ENCODE peak calls at places on chromosomes 16 and 17, in nine cellular contexts. H is A549, C is tibial nerve, N is heart left ventricle, A is BE2C, G is mucosa of descending colon, X is breast epithelium, V is prostate gland, L is fibroblast of lung. F is an unnamed sample.

GRCh38 chr16:81758376-81758775 is 20.7 kb upstream of the PLCG2 start:
- DNase-seq in N (no peak), C (no peak), V (no peak), H (peak; percentile 85), A (no peak), X (no peak), L (peak; percentile 27), G (no peak), F (no peak)

GRCh38 chr17:8125947-8126305 is 2.0 kb upstream of the HES7 start:
- DNase-seq in C (no peak), X (no peak), A (peak; percentile 32), V (peak; percentile 17), H (peak; percentile 75), L (no peak), G (peak; percentile 68), N (no peak), F (no peak)

GRCh38 chr16:74867281-74867849 is 92.7 kb upstream of the FA2H start:
- DNase-seq in H (no peak), X (no peak), L (no peak), N (no peak), C (no peak), A (peak; percentile 72), V (no peak), G (no peak), F (no peak)

GRCh38 chr16:17529982-17530760 is 59.4 kb upstream of the XYLT1 start:
- DNase-seq in A (no peak), C (no peak), L (no peak), N (no peak), V (no peak), X (no peak), H (no peak), G (no peak), F (no peak)

GRCh38 chr16:10245002-10245401 is 62.8 kb upstream of the GRIN2A start:
- DNase-seq in V (no peak), C (no peak), L (no peak), N (no peak), A (no peak), G (no peak), H (no peak), X (no peak), F (no peak)

GRCh38 chr17:19546289-19547065 is 12.8 kb downstream of the SLC47A1 start:
- DNase-seq in X (no peak), G (no peak), L (no peak), A (no peak), C (no peak), V (no peak), N (no peak), H (no peak), F (peak; percentile 56)

GRCh38 chr17:47879028-47879585 is 16.9 kb upstream of the SP2 start:
- DNase-seq in N (peak; percentile 3), A (no peak), G (no peak), L (peak; percentile 87), V (no peak), X (no peak), H (no peak), C (no peak), F (no peak)

GRCh38 chr16:81266680-81267095 is 28.2 kb downstream of the BCO1 start:
- DNase-seq in H (no peak), C (no peak), L (peak; percentile 36), N (no peak), A (peak; percentile 24), V (no peak), G (peak; percentile 81), X (no peak), F (no peak)

GRCh38 chr16:28574925-28575324 is 21.2 kb downstream of the SGF29 start:
- DNase-seq in X (no peak), V (no peak), N (no peak), A (no peak), G (no peak), C (no peak), H (no peak), L (no peak), F (no peak)

GRCh38 chr17:5608696-5609095 is 24.4 kb upstream of the NLRP1 start:
- DNase-seq in X (no peak), A (no peak), V (no peak), N (no peak), H (no peak), C (no peak), L (peak; percentile 52), G (no peak), F (no peak)

GRCh38 chr17:69581061-69581955 is 166.8 kb downstream of the MAP2K6 start:
- DNase-seq in N (no peak), A (no peak), G (no peak), L (peak; percentile 46), C (no peak), H (no peak), V (no peak), X (no peak), F (no peak)

GRCh38 chr17:333626-334396 is 18.8 kb downstream of the RPH3AL start:
- DNase-seq in A (no peak), X (no peak), L (peak; percentile 54), N (peak; percentile 88), V (no peak), H (no peak), G (peak; percentile 65), C (peak; percentile 63), F (peak; percentile 86)

GRCh38 chr16:12518238-12519004 is 285.3 kb downstream of the CPPED1 start:
- DNase-seq in N (no peak), G (no peak), A (no peak), L (no peak), C (no peak), H (no peak), V (no peak), X (no peak), F (no peak)

GRCh38 chr17:4850236-4850635 is 17.1 kb downstream of the MINK1 start:
- DNase-seq in H (no peak), N (no peak), L (no peak), C (no peak), V (no peak), A (no peak), X (no peak), G (no peak), F (no peak)

GRCh38 chr17:6163632-6164319 is 93.6 kb downstream of the WSCD1 start:
- DNase-seq in L (peak; percentile 35), H (no peak), N (no peak), C (no peak), A (no peak), X (no peak), V (no peak), G (no peak), F (no peak)

GRCh38 chr17:60720763-60721531 is 43.3 kb downstream of the BCAS3 start:
- DNase-seq in H (peak; percentile 74), A (peak; percentile 48), C (no peak), X (no peak), N (no peak), L (peak; percentile 63), G (no peak), V (peak; percentile 53), F (no peak)

GRCh38 chr16:84271037-84271436 is 23.6 kb upstream of the WFDC1 start:
- DNase-seq in V (no peak), A (no peak), C (no peak), X (no peak), N (no peak), L (no peak), H (no peak), G (no peak), F (no peak)
- H3K4me3 ChIP-seq in V (no peak overlapping the region), A (no peak overlapping the region), C (no peak overlapping the region), X (no peak overlapping the region), N (no peak overlapping the region), L (no peak overlapping the region), H (no peak overlapping the region), G (no peak overlapping the region), F (no peak overlapping the region)

GRCh38 chr16:35221482-35222185 is 1762.2 kb downstream of the TP53TG3F start:
- DNase-seq in C (no peak), N (no peak), H (no peak), X (no peak), V (no peak), A (no peak), L (no peak), G (no peak), F (no peak)
- H3K9me3 ChIP-seq in C (peaks cover 3% of the 10 kb centered on the region), N (no peaks in the 10 kb centered on the region), H (no peaks in the 10 kb centered on the region), X (peaks cover 12% of the 10 kb centered on the region), V (no peaks in the 10 kb centered on the region), A (no peaks in the 10 kb centered on the region), L (no peaks in the 10 kb centered on the region), G (peaks cover 48% of the 10 kb centered on the region), F (peaks cover 29% of the 10 kb centered on the region)

GRCh38 chr17:50911450-50911849 is 45.3 kb upstream of the TOB1 start:
- DNase-seq in G (no peak), C (no peak), N (no peak), H (no peak), V (no peak), X (no peak), A (no peak), L (no peak), F (no peak)

GRCh38 chr17:50913120-50913519 is 47.0 kb upstream of the TOB1 start:
- DNase-seq in C (no peak), H (no peak), L (no peak), G (no peak), V (no peak), N (no peak), X (no peak), A (no peak), F (no peak)

GRCh38 chr17:50914510-50914849 is 48.3 kb upstream of the TOB1 start:
- DNase-seq in V (no peak), A (no peak), N (no peak), X (no peak), C (no peak), G (no peak), H (no peak), L (no peak), F (no peak)

GRCh38 chr17:50909765-50910661 is 43.9 kb upstream of the TOB1 start:
- DNase-seq in N (no peak), A (no peak), V (no peak), L (no peak), C (no peak), H (no peak), G (peak; percentile 67), X (peak; percentile 50), F (no peak)

GRCh38 chr17:50911890-50912289 is 45.7 kb upstream of the TOB1 start:
- DNase-seq in V (no peak), L (no peak), X (no peak), C (no peak), N (no peak), H (no peak), G (no peak), A (no peak), F (no peak)
- TF ChIP-seq CTCF in V (no peak), L (no peak), X (no peak), C (no peak), N (no peak), H (no peak), G (no peak), A (peak; percentile 25), F (no peak)

DNA sequence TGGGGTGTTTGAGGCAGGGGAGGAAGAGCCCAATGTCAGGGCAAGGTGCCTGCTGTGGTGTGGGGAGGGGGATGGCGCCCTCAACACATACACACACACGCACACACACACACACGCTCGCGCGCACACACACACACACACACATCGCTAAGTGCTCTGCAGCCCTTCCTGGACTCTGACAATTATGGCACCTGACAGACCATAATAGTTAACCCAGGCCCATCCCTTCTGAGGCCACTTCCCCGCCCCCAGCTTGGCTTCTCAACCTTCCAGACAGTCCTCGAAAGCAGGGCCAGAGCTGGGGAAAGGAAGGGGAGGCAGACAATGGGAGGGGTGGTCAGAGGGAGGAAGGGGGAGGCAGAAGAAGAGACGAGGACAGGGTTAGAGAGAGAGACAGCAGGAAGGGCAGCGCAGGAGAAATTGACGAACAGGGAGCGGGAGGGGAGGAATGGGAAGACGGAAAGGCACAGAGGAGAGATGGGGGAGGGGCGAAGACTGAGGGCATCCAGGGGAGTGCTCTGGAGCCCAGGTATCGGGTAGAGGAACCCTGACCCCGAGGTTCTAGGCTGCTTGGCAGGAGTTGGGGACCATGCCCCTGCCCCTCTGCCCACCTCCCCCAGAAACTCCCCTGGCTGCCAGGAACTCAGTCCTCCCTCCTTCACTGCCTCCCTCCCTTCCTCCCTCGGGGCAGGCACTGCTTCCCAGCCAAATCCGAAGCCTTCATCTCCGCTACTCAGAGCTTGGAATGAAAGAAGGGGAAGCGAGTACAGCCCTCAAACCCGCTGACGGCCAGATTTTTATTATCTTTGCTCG is 4.0 kb downstream of the SRCIN1 start:
- DNase-seq in G (peak; percentile 78), C (no peak), N (no peak), V (no peak), H (peak; percentile 51), L (no peak), A (peak; percentile 72), X (no peak), F (no peak)
- H3K4me3 ChIP-seq in G (no peak overlapping the region), C (no peak overlapping the region), N (no peak overlapping the region), V (no peak overlapping the region), H (no peak overlapping the region), L (no peak overlapping the region), A (peak overlapping the region; percentile 35), X (peak overlapping the region; percentile 40), F (no peak overlapping the region)

F was measured in left lung.